ENCODE peak calls at places on chromosomes 2 and 18, in six cellular contexts. One of them, this sample, is unnamed.

GRCh38 chr2:96225016-96225533 is 16.4 kb upstream of the STARD7 start:
- DNase-seq in GM12865: peak
- DNase-seq in HCT116: no peak
- DNase-seq in MM.1S: peak
- DNase-seq in suprapubic skin: no peak
- DNase-seq in A673: no peak
- DNase-seq in this sample: no peak

GRCh38 chr2:43224571-43225092 is 1.8 kb downstream of the ZFP36L2 start:
- DNase-seq in A673: no peak
- DNase-seq in suprapubic skin: no peak
- DNase-seq in HCT116: no peak
- DNase-seq in GM12865: peak
- DNase-seq in MM.1S: peak
- DNase-seq in this sample: peak

GRCh38 chr2:25546852-25547251 is 126.5 kb downstream of the DTNB start:
- DNase-seq in GM12865: no peak
- DNase-seq in MM.1S: no peak
- DNase-seq in suprapubic skin: no peak
- DNase-seq in HCT116: no peak
- DNase-seq in A673: no peak
- DNase-seq in this sample: no peak

GRCh38 chr2:233764761-233765160 is 4.7 kb downstream of the UGT1A1 start:
- DNase-seq in HCT116: no peak
- DNase-seq in A673: no peak
- DNase-seq in GM12865: no peak
- DNase-seq in suprapubic skin: no peak
- DNase-seq in MM.1S: no peak
- DNase-seq in this sample: no peak

GRCh38 chr2:149651229-149651628 is 63.7 kb upstream of the MMADHC start:
- DNase-seq in HCT116: no peak
- DNase-seq in A673: no peak
- DNase-seq in MM.1S: no peak
- DNase-seq in suprapubic skin: no peak
- DNase-seq in GM12865: no peak
- DNase-seq in this sample: no peak

GRCh38 chr2:138846216-138846821 is 66.1 kb upstream of the NXPH2 start:
- DNase-seq in suprapubic skin: no peak
- DNase-seq in GM12865: peak
- DNase-seq in MM.1S: peak
- DNase-seq in HCT116: peak
- DNase-seq in A673: peak
- DNase-seq in this sample: peak

GRCh38 chr18:57846258-57846657 is 43.1 kb upstream of the ATP8B1 start:
- DNase-seq in MM.1S: no peak
- DNase-seq in suprapubic skin: no peak
- DNase-seq in A673: peak
- DNase-seq in HCT116: peak
- DNase-seq in GM12865: no peak
- DNase-seq in this sample: peak

GRCh38 chr2:238847432-238847801 is 468 bp upstream of the TWIST2 start:
- DNase-seq in GM12865: no peak
- DNase-seq in suprapubic skin: no peak
- DNase-seq in A673: no peak
- DNase-seq in HCT116: no peak
- DNase-seq in MM.1S: no peak
- DNase-seq in this sample: no peak

GRCh38 chr2:26606847-26607190 is 34.3 kb downstream of the CIB4 start:
- DNase-seq in A673: no peak
- DNase-seq in suprapubic skin: peak
- DNase-seq in MM.1S: no peak
- DNase-seq in GM12865: no peak
- DNase-seq in HCT116: peak
- DNase-seq in this sample: peak

GRCh38 chr18:77865853-77866252 is 616.2 kb downstream of the GALR1 start:
- DNase-seq in A673: no peak
- DNase-seq in suprapubic skin: no peak
- DNase-seq in GM12865: no peak
- DNase-seq in HCT116: no peak
- DNase-seq in MM.1S: no peak
- DNase-seq in this sample: no peak

GRCh38 chr2:241636983-241637232 is at the start of gene THAP4:
- DNase-seq in A673: no peak
- DNase-seq in MM.1S: peak
- DNase-seq in HCT116: no peak
- DNase-seq in suprapubic skin: peak
- DNase-seq in GM12865: no peak
- DNase-seq in this sample: peak

GRCh38 chr18:57214976-57215375 is 68.1 kb downstream of the BOD1L2 start:
- DNase-seq in suprapubic skin: no peak
- DNase-seq in MM.1S: no peak
- DNase-seq in A673: no peak
- DNase-seq in GM12865: no peak
- DNase-seq in HCT116: no peak
- DNase-seq in this sample: no peak

GRCh38 chr2:7053650-7054262 is 136.5 kb downstream of the RNF144A start:
- DNase-seq in A673: no peak
- DNase-seq in suprapubic skin: no peak
- DNase-seq in HCT116: no peak
- DNase-seq in GM12865: no peak
- DNase-seq in MM.1S: no peak
- DNase-seq in this sample: no peak

GRCh38 chr2:190864375-190864774 is 16.2 kb upstream of the GLS start:
- DNase-seq in MM.1S: no peak
- DNase-seq in A673: no peak
- DNase-seq in HCT116: no peak
- DNase-seq in GM12865: no peak
- DNase-seq in suprapubic skin: no peak
- DNase-seq in this sample: no peak

GRCh38 chr2:170554278-170554955 is 160.7 kb upstream of the SP5 start:
- DNase-seq in A673: no peak
- DNase-seq in HCT116: no peak
- DNase-seq in GM12865: no peak
- DNase-seq in suprapubic skin: peak
- DNase-seq in MM.1S: no peak
- DNase-seq in this sample: no peak

GRCh38 chr2:30927561-30928075 is 120.4 kb upstream of the CAPN13 start:
- DNase-seq in HCT116: no peak
- DNase-seq in A673: no peak
- DNase-seq in MM.1S: no peak
- DNase-seq in GM12865: no peak
- DNase-seq in suprapubic skin: no peak
- DNase-seq in this sample: no peak

GRCh38 chr18:36905560-36905959 is 76.6 kb downstream of the KIAA1328 start:
- DNase-seq in HCT116: no peak
- DNase-seq in MM.1S: no peak
- DNase-seq in suprapubic skin: no peak
- DNase-seq in GM12865: no peak
- DNase-seq in A673: no peak
- DNase-seq in this sample: no peak

GRCh38 chr2:58862234-58862633 is 621.1 kb upstream of the FANCL start:
- DNase-seq in A673: no peak
- DNase-seq in HCT116: no peak
- DNase-seq in MM.1S: no peak
- DNase-seq in GM12865: peak
- DNase-seq in suprapubic skin: no peak
- DNase-seq in this sample: no peak

GRCh38 chr2:131682122-131682944 is 154.6 kb downstream of the CCDC74A start:
- DNase-seq in HCT116: peak
- DNase-seq in suprapubic skin: peak
- DNase-seq in MM.1S: peak
- DNase-seq in GM12865: peak
- DNase-seq in A673: peak
- DNase-seq in this sample: peak
- TF ChIP-seq CTCF in HCT116: no peak
- TF ChIP-seq CTCF in suprapubic skin: no peak
- TF ChIP-seq CTCF in MM.1S: peak
- TF ChIP-seq CTCF in GM12865: peak
- TF ChIP-seq CTCF in A673: peak
- TF ChIP-seq CTCF in this sample: peak

DNA sequence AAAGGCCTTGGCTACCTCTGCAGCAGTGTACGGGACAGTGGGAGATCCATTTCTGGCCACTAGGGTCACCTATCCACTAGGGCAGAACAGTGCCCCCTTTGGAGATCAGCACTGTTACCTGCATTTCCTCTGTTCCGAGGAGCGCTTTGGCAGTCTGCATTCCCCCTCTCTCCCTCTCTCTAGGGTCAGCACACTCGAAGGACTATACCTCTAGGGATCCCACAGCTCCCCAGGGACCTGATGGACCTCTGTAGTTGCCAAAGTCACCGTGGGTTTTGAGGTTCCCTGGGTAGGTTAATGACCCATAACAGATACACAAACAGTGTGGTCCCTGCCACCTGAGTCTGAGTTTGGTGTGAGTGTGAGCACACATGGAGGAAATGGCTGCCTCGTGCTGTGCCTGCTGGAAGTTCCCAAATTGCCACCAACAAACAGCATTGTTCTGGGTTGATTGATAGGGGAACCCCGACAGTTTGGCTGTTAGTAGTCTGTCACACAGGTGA is 99.8 kb upstream of the VWC2L start:
- DNase-seq in MM.1S: no peak
- DNase-seq in suprapubic skin: no peak
- DNase-seq in HCT116: no peak
- DNase-seq in A673: peak
- DNase-seq in GM12865: peak
- DNase-seq in this sample: peak
- TF ChIP-seq CTCF in MM.1S: peak
- TF ChIP-seq CTCF in suprapubic skin: no peak
- TF ChIP-seq CTCF in HCT116: peak
- TF ChIP-seq CTCF in A673: peak
- TF ChIP-seq CTCF in GM12865: peak
- TF ChIP-seq CTCF in this sample: peak

DNA sequence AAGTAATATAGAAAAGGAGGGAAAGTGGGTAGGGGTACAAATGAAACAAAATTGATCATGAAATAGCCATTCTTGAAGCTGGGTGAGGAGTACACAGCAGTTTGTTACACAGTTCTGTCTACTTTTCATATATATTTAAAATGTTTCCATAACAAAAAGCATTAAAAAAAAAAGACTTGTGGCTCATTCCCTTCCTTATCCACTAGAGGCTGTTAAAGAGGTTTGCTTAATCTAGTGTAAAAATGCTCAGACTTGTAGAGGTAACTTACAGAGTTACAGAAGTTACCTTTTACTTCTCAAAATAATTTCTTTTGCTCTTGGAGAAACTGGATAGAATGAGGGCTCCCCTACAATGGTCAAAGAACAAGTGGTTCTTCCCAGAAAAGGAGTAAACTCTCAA is 8.1 kb upstream of the WIPF1 start:
- DNase-seq in GM12865: peak
- DNase-seq in A673: no peak
- DNase-seq in HCT116: peak
- DNase-seq in suprapubic skin: no peak
- DNase-seq in MM.1S: peak
- DNase-seq in this sample: no peak
- TF ChIP-seq CTCF in GM12865: peak
- TF ChIP-seq CTCF in A673: peak
- TF ChIP-seq CTCF in HCT116: peak
- TF ChIP-seq CTCF in suprapubic skin: no peak
- TF ChIP-seq CTCF in MM.1S: peak
- TF ChIP-seq CTCF in this sample: peak

DNA sequence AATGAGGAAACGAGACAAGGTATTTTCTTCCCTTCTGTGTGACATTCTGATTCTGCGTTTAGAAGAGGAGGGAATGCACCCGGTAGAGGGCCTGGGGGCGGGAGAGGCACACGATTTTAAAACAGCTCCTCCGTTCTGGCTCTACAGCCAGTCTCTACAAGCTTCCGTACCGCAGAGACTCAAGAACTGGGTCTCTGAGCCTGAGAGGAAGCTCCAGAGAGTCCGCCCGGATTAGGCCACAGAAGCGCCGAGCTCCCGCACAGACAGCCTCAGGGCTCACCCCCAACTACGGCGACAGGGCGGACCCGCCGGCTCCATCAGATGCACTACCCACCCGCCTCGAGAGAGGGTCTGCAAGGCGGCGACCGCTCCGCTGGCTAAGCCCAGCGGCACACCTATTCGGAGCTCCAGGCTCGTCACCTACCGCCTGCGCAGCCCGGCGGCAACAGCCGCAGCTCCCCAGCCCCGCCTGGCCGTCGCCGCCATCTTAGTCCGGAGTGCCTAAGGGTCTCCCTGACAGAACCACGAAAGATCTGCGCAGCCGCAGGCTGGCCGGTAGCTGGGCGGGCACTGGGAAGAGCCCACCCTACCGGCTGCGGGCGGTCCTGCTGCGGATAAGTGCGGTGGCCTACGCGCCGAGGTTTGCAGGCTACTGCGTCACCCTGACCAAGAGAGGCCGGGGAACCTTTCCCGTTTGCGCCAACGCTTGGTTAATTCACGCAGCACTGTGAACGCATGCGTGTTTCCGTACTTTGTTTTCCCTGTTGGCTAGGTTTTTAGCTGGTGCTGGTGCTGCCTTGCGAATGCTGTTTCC is at the start of gene NFU1:
- DNase-seq in MM.1S: peak
- DNase-seq in GM12865: peak
- DNase-seq in A673: peak
- DNase-seq in suprapubic skin: peak
- DNase-seq in HCT116: peak
- DNase-seq in this sample: peak
- TF ChIP-seq CTCF in MM.1S: peak
- TF ChIP-seq CTCF in GM12865: peak
- TF ChIP-seq CTCF in A673: peak
- TF ChIP-seq CTCF in suprapubic skin: peak
- TF ChIP-seq CTCF in HCT116: no peak
- TF ChIP-seq CTCF in this sample: no peak

DNA sequence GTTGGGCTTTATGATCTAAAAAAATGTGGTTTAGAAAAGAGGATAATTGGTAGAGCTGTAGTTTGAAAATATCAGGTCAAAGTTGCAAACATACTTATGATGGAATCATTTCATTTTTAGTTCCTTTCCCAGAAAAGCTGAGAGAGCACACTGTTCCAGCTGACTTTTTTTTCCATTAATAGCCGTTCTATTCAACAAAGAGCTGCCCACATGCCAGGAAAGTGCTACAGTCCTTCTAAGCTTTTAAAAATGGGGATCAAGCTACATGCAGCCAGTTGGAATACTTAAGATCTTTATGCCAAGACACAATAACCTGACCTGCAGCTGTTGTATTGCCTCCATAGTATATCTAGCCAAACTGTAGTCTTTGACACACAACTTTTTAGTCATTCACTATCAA is 111.5 kb downstream of the GALNT3 start:
- DNase-seq in suprapubic skin: no peak
- DNase-seq in MM.1S: no peak
- DNase-seq in A673: no peak
- DNase-seq in GM12865: no peak
- DNase-seq in HCT116: no peak
- DNase-seq in this sample: no peak
- TF ChIP-seq CTCF in suprapubic skin: no peak
- TF ChIP-seq CTCF in MM.1S: no peak
- TF ChIP-seq CTCF in A673: no peak
- TF ChIP-seq CTCF in GM12865: no peak
- TF ChIP-seq CTCF in HCT116: no peak
- TF ChIP-seq CTCF in this sample: no peak

GRCh38 chr2:227191367-227191766 is 26.9 kb downstream of the COL4A3 start:
- DNase-seq in A673: peak
- DNase-seq in MM.1S: no peak
- DNase-seq in suprapubic skin: no peak
- DNase-seq in HCT116: peak
- DNase-seq in GM12865: no peak
- DNase-seq in this sample: no peak
- TF ChIP-seq CTCF in A673: no peak
- TF ChIP-seq CTCF in MM.1S: no peak
- TF ChIP-seq CTCF in suprapubic skin: no peak
- TF ChIP-seq CTCF in HCT116: no peak
- TF ChIP-seq CTCF in GM12865: no peak
- TF ChIP-seq CTCF in this sample: no peak

This sample was measured in Calu3.